ENCODE peak calls at places on chromosomes 13 and 19, in four cellular contexts. One of them, this sample, is unnamed.

GRCh38 chr13:76865109-76865508 is 21.1 kb downstream of the KCTD12 start:
- DNase-seq in tibial artery: no peak
- DNase-seq in vagina: no peak
- DNase-seq in esophagus squamous epithelium: no peak
- DNase-seq in this sample: no peak

GRCh38 chr19:55579766-55580621 is 654 bp downstream of the ZNF579 start:
- DNase-seq in esophagus squamous epithelium: no peak
- DNase-seq in vagina: no peak
- DNase-seq in tibial artery: no peak
- DNase-seq in this sample: peak

GRCh38 chr19:16233081-16233776 is 35.5 kb downstream of the AP1M1 start:
- DNase-seq in vagina: no peak
- DNase-seq in tibial artery: no peak
- DNase-seq in esophagus squamous epithelium: no peak
- DNase-seq in this sample: no peak

GRCh38 chr13:113997845-113998751 is 24.2 kb upstream of the C13orf46 start:
- DNase-seq in esophagus squamous epithelium: no peak
- DNase-seq in tibial artery: peak
- DNase-seq in vagina: no peak
- DNase-seq in this sample: peak

GRCh38 chr13:59492030-59492636 is 671.6 kb downstream of the DIAPH3 start:
- DNase-seq in tibial artery: no peak
- DNase-seq in vagina: no peak
- DNase-seq in esophagus squamous epithelium: no peak
- DNase-seq in this sample: no peak

GRCh38 chr13:48708764-48709163 is 55.0 kb downstream of the CYSLTR2 start:
- DNase-seq in esophagus squamous epithelium: no peak
- DNase-seq in tibial artery: no peak
- DNase-seq in vagina: no peak
- DNase-seq in this sample: no peak

GRCh38 chr13:37905736-37906135 is 36.2 kb upstream of the TRPC4 start:
- DNase-seq in vagina: no peak
- DNase-seq in esophagus squamous epithelium: no peak
- DNase-seq in tibial artery: no peak
- DNase-seq in this sample: no peak

GRCh38 chr13:48535791-48536190 is 2.9 kb upstream of the RCBTB2 start:
- DNase-seq in tibial artery: no peak
- DNase-seq in esophagus squamous epithelium: no peak
- DNase-seq in vagina: no peak
- DNase-seq in this sample: no peak

GRCh38 chr13:93145199-93145598 is 81.4 kb upstream of the GPC6 start:
- DNase-seq in tibial artery: no peak
- DNase-seq in esophagus squamous epithelium: no peak
- DNase-seq in vagina: no peak
- DNase-seq in this sample: no peak

DNA sequence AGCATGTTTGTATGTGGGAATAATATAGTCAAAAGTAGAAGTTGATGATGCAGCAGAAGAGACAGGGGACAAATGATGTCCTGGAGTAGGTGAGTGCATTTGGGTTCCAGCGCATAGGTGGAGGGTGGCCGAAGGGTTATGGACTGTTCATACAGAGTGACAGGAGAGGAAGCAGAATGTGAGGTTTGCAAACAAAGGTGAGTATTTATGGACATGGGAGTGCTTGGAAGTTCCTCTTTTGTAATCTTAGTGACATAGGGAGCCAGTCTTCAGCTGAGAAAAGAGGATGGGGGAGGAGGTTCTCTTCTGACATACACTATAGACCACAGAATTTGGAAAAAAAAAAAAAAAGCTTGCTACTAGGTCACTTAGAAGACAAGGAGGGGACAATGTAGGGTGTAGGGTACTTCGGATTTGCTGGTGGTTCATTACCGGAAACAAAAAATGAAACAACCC is 331.6 kb downstream of the DLEU7 start:
- DNase-seq in vagina: no peak
- DNase-seq in esophagus squamous epithelium: no peak
- DNase-seq in tibial artery: no peak
- DNase-seq in this sample: no peak
- H3K4me3 ChIP-seq in vagina: peak
- H3K4me3 ChIP-seq in esophagus squamous epithelium: peak
- H3K4me3 ChIP-seq in tibial artery: peak
- H3K4me3 ChIP-seq in this sample: peak

DNA sequence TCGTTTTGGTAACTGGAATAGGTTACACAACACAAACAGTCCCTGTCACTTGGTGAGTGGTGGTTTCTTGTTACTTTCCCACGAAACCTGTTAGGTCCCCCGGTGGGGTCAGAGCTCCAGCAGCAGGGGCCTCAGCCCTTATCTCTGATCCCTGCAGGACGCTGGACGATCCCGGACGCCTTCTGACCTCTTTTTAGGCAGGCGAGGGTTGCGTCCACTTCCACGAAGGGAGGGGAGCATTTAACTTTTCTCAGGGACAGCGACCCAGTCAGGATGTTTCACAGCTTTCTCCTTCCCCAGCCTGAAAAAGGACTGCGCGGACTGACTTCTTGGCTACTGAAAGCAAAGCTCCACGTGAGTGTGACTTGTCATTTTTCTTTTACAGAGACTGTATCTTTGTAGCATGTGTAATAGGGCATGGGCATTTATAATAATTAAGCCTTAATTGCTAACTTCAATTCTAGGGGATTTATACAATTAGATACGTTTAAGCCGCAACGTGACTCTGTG is 715 bp downstream of the ZNF234 start:
- DNase-seq in tibial artery: no peak
- DNase-seq in vagina: no peak
- DNase-seq in esophagus squamous epithelium: no peak
- DNase-seq in this sample: no peak
- H3K27ac ChIP-seq in tibial artery: peak
- H3K27ac ChIP-seq in vagina: peak
- H3K27ac ChIP-seq in esophagus squamous epithelium: peak
- H3K27ac ChIP-seq in this sample: peak

GRCh38 chr19:52923782-52924593 is 760 bp upstream of the ZNF888 start:
- DNase-seq in esophagus squamous epithelium: no peak
- DNase-seq in tibial artery: peak
- DNase-seq in vagina: no peak
- DNase-seq in this sample: peak
- H3K4me3 ChIP-seq in esophagus squamous epithelium: peak
- H3K4me3 ChIP-seq in tibial artery: peak
- H3K4me3 ChIP-seq in vagina: peak
- H3K4me3 ChIP-seq in this sample: peak

GRCh38 chr13:44299544-44299943 is 74.1 kb upstream of the SERP2 start:
- DNase-seq in tibial artery: no peak
- DNase-seq in vagina: no peak
- DNase-seq in esophagus squamous epithelium: no peak
- DNase-seq in this sample: no peak

GRCh38 chr13:44300895-44301638 is 72.6 kb upstream of the SERP2 start:
- DNase-seq in esophagus squamous epithelium: no peak
- DNase-seq in tibial artery: peak
- DNase-seq in vagina: peak
- DNase-seq in this sample: peak

GRCh38 chr13:44302233-44302632 is 71.4 kb upstream of the SERP2 start:
- DNase-seq in tibial artery: no peak
- DNase-seq in vagina: peak
- DNase-seq in esophagus squamous epithelium: no peak
- DNase-seq in this sample: no peak

GRCh38 chr13:44302948-44303575 is 70.6 kb upstream of the SERP2 start:
- DNase-seq in esophagus squamous epithelium: no peak
- DNase-seq in tibial artery: no peak
- DNase-seq in vagina: peak
- DNase-seq in this sample: no peak

DNA sequence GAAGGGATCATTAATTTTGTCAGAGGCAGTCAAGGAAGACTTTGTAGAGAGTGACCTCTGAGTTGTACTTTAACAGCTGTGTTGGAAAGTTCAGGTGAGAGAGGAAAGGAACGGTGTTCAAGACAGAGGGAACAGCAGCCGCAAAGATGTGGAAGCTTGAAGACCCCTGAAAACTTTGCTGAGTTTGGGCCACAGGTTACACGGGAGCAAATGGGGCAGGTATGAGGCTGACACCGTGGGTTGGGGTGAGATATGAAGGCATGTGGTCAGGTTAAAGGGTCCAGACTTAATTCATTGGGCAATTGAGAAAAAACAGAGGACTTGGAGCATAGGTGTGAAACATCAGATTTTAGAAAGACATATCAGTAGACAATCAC is 72.0 kb upstream of the SERP2 start:
- DNase-seq in esophagus squamous epithelium: no peak
- DNase-seq in vagina: peak
- DNase-seq in tibial artery: no peak
- DNase-seq in this sample: no peak
- H3K27ac ChIP-seq in esophagus squamous epithelium: no peak
- H3K27ac ChIP-seq in vagina: peak
- H3K27ac ChIP-seq in tibial artery: peak
- H3K27ac ChIP-seq in this sample: peak

GRCh38 chr19:41412953-41413352 is 14.2 kb downstream of the B3GNT8 start:
- DNase-seq in vagina: no peak
- DNase-seq in esophagus squamous epithelium: no peak
- DNase-seq in tibial artery: no peak
- DNase-seq in this sample: no peak
- H3K4me3 ChIP-seq in vagina: no peak
- H3K4me3 ChIP-seq in esophagus squamous epithelium: no peak
- H3K4me3 ChIP-seq in tibial artery: no peak
- H3K4me3 ChIP-seq in this sample: no peak

GRCh38 chr19:23273022-23273593 is 22.9 kb upstream of the ZNF724 start:
- DNase-seq in vagina: no peak
- DNase-seq in esophagus squamous epithelium: no peak
- DNase-seq in tibial artery: peak
- DNase-seq in this sample: no peak
- H3K27ac ChIP-seq in vagina: peak
- H3K27ac ChIP-seq in esophagus squamous epithelium: peak
- H3K27ac ChIP-seq in tibial artery: peak
- H3K27ac ChIP-seq in this sample: peak

GRCh38 chr19:10768369-10768768 is 50.5 kb downstream of the DNM2 start:
- DNase-seq in esophagus squamous epithelium: no peak
- DNase-seq in vagina: no peak
- DNase-seq in tibial artery: no peak
- DNase-seq in this sample: no peak

GRCh38 chr19:10769533-10770491 is 51.9 kb downstream of the DNM2 start:
- DNase-seq in tibial artery: peak
- DNase-seq in esophagus squamous epithelium: no peak
- DNase-seq in vagina: no peak
- DNase-seq in this sample: peak

GRCh38 chr19:10767726-10768125 is 49.8 kb downstream of the DNM2 start:
- DNase-seq in vagina: no peak
- DNase-seq in esophagus squamous epithelium: no peak
- DNase-seq in tibial artery: no peak
- DNase-seq in this sample: no peak

GRCh38 chr19:10766681-10767201 is 48.9 kb downstream of the DNM2 start:
- DNase-seq in esophagus squamous epithelium: no peak
- DNase-seq in tibial artery: no peak
- DNase-seq in vagina: no peak
- DNase-seq in this sample: no peak

DNA sequence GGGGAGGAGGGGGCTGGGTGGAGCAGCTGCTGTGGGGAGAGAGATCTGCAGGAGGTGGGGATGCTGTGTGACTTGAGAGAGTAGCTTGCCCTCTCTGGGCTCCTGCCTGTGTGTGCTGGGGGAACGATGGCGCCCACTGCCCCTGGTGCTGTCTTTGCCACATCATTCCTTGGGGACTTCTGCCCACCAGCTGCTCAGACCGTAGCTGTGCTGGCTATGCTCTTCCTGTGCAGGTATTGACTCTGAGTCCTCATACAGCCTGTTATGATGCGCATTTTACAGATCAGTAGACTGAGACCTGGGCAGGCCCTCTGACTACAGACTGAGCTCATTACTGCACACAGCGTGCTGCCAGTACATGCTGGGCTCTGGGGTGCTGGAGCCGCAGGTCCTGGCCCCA is 51.1 kb downstream of the DNM2 start:
- DNase-seq in tibial artery: no peak
- DNase-seq in esophagus squamous epithelium: no peak
- DNase-seq in vagina: no peak
- DNase-seq in this sample: no peak
- H3K4me3 ChIP-seq in tibial artery: no peak
- H3K4me3 ChIP-seq in esophagus squamous epithelium: no peak
- H3K4me3 ChIP-seq in vagina: no peak
- H3K4me3 ChIP-seq in this sample: peak

GRCh38 chr19:54473071-54473941 is at the start of gene CDC42EP5:
- DNase-seq in vagina: peak
- DNase-seq in esophagus squamous epithelium: no peak
- DNase-seq in tibial artery: peak
- DNase-seq in this sample: peak

GRCh38 chr19:54470276-54470887 is 2.7 kb downstream of the CDC42EP5 start:
- DNase-seq in esophagus squamous epithelium: no peak
- DNase-seq in vagina: no peak
- DNase-seq in tibial artery: no peak
- DNase-seq in this sample: no peak

GRCh38 chr19:54470991-54471782 is 1.9 kb downstream of the CDC42EP5 start:
- DNase-seq in vagina: peak
- DNase-seq in tibial artery: no peak
- DNase-seq in esophagus squamous epithelium: no peak
- DNase-seq in this sample: peak

GRCh38 chr19:54465367-54466109 is 2.0 kb upstream of the LENG9 start:
- DNase-seq in tibial artery: no peak
- DNase-seq in vagina: no peak
- DNase-seq in esophagus squamous epithelium: no peak
- DNase-seq in this sample: no peak

DNA sequence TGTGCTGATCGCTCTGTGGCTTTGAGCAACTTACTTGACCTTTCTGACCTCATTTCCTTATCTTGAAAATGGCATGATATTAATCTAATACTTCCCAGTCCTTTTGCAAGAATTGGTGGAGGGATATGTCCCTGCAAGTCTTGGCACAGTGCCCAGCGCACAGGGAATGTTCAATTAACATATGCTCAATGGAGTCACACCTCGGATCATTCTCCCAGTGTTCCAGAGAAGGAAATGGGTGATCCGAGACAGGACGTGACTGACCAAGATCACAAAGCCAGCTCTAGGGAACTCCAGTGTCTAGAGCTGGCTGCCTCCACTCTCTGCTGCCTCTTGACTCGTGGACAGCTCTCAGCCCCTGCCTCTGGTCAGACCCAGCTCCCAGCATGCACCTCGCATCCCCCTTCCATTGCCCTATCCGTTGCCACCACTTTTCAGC is 3.6 kb downstream of the CDC42EP5 start:
- DNase-seq in tibial artery: no peak
- DNase-seq in vagina: no peak
- DNase-seq in esophagus squamous epithelium: no peak
- DNase-seq in this sample: peak
- H3K27ac ChIP-seq in tibial artery: no peak
- H3K27ac ChIP-seq in vagina: peak
- H3K27ac ChIP-seq in esophagus squamous epithelium: peak
- H3K27ac ChIP-seq in this sample: peak

GRCh38 chr13:24900507-24900906 is 136.5 kb downstream of the RNF17 start:
- DNase-seq in esophagus squamous epithelium: no peak
- DNase-seq in tibial artery: no peak
- DNase-seq in vagina: no peak
- DNase-seq in this sample: no peak
- H3K4me3 ChIP-seq in esophagus squamous epithelium: no peak
- H3K4me3 ChIP-seq in tibial artery: no peak
- H3K4me3 ChIP-seq in vagina: no peak
- H3K4me3 ChIP-seq in this sample: no peak

GRCh38 chr13:95235944-95236343 is 65.3 kb downstream of the ABCC4 start:
- DNase-seq in esophagus squamous epithelium: no peak
- DNase-seq in tibial artery: no peak
- DNase-seq in vagina: no peak
- DNase-seq in this sample: no peak
- H3K27ac ChIP-seq in esophagus squamous epithelium: no peak
- H3K27ac ChIP-seq in tibial artery: no peak
- H3K27ac ChIP-seq in vagina: no peak
- H3K27ac ChIP-seq in this sample: no peak

This sample was measured in heart right ventricle.